ENCODE peak calls at places on chromosomes 16 and 17, in ten cellular contexts. F is GM12865, S is left colon, E is AG20443, C is NCI-H446 treated with DMSO at 0.1 percent for 48 hours, M is posterior vena cava, U is Right ventricle myocardium superior, X is left cardiac atrium, N is AG08396, Z is HAP-1. Q is an unnamed sample.

GRCh38 chr16:86597880-86598606 is 19.7 kb downstream of the FOXL1 start:
- DNase-seq in U (no peak), N (no peak), E (peak), Z (no peak), F (peak), S (no peak), C (no peak), X (peak), M (no peak), Q (no peak)

GRCh38 chr16:57984443-57985203 is 13.7 kb upstream of the CNGB1 start:
- DNase-seq in Z (peak), U (peak), N (peak), X (peak), M (peak), F (peak), E (peak), S (peak), C (no peak), Q (peak)

GRCh38 chr17:55093358-55093757 is 124.8 kb downstream of the STXBP4 start:
- DNase-seq in F (peak), X (no peak), N (no peak), U (no peak), C (no peak), Z (no peak), S (no peak), M (no peak), E (no peak), Q (no peak)

GRCh38 chr17:76276461-76277299 is 11.5 kb downstream of the UBALD2 start:
- DNase-seq in E (peak), M (no peak), S (no peak), C (no peak), F (no peak), U (no peak), X (no peak), Z (no peak), N (peak), Q (peak)

GRCh38 chr17:29177871-29178749 is 2.1 kb downstream of the MYO18A start:
- DNase-seq in F (no peak), N (no peak), U (no peak), X (no peak), S (peak), C (no peak), Z (no peak), M (peak), E (peak), Q (no peak)

GRCh38 chr17:82231562-82232321 is 2.9 kb downstream of the SLC16A3 start:
- DNase-seq in C (no peak), S (peak), X (peak), Z (peak), N (peak), M (peak), E (peak), U (peak), F (no peak), Q (peak)

GRCh38 chr16:28291651-28292626 is at the start of gene SBK1:
- DNase-seq in Z (peak), C (peak), F (peak), S (peak), M (no peak), U (peak), N (peak), E (peak), X (peak), Q (peak)

GRCh38 chr16:69942099-69942491 is 9.0 kb upstream of the CLEC18A start:
- DNase-seq in F (no peak), M (peak), N (no peak), C (no peak), Z (no peak), S (no peak), U (no peak), X (no peak), E (no peak), Q (no peak)

GRCh38 chr17:67376892-67377726 is at the start of gene PITPNC1:
- DNase-seq in S (peak), U (peak), N (peak), F (peak), M (peak), C (peak), E (peak), X (peak), Z (peak), Q (peak)

GRCh38 chr17:8041249-8041928 is 2.5 kb downstream of the ALOX15B start:
- DNase-seq in U (no peak), N (peak), X (no peak), Z (peak), E (peak), S (peak), F (peak), C (peak), M (no peak), Q (peak)

GRCh38 chr16:68328860-68329370 is 18.1 kb downstream of the PRMT7 start:
- DNase-seq in S (no peak), F (no peak), N (no peak), Z (no peak), C (no peak), X (no peak), E (no peak), U (no peak), M (no peak), Q (no peak)

GRCh38 chr17:27591986-27592385 is 39.0 kb upstream of the LGALS9 start:
- DNase-seq in Z (no peak), C (no peak), S (no peak), M (no peak), U (no peak), F (no peak), N (no peak), X (no peak), E (no peak), Q (no peak)

GRCh38 chr16:77137045-77137444 is 53.9 kb upstream of the MON1B start:
- DNase-seq in M (no peak), U (no peak), F (no peak), C (no peak), Z (no peak), X (no peak), E (no peak), N (no peak), S (no peak), Q (no peak)

GRCh38 chr17:6752068-6752909 is 3.6 kb upstream of the XAF1 start:
- DNase-seq in N (peak), X (peak), F (no peak), Z (no peak), U (peak), C (no peak), S (no peak), M (peak), E (peak), Q (peak)

GRCh38 chr16:84692451-84692850 is 7.3 kb upstream of the USP10 start:
- DNase-seq in F (no peak), N (no peak), E (no peak), S (no peak), Z (no peak), M (no peak), C (no peak), X (no peak), U (no peak), Q (no peak)

GRCh38 chr16:6122401-6122800 is 1024.8 kb upstream of the EEF2KMT start:
- DNase-seq in M (no peak), X (no peak), U (no peak), E (no peak), C (no peak), S (no peak), N (no peak), Z (no peak), F (no peak), Q (no peak)

GRCh38 chr16:70685938-70686375 is at the start of gene MTSS2:
- DNase-seq in N (peak), E (peak), Z (peak), M (peak), S (peak), X (peak), F (no peak), U (peak), C (peak), Q (peak)

GRCh38 chr16:14372471-14372870 is 257.6 kb downstream of the PARN start:
- DNase-seq in Z (no peak), S (no peak), F (no peak), E (no peak), U (no peak), X (no peak), C (no peak), M (no peak), N (no peak), Q (no peak)

GRCh38 chr16:50981951-50982350 is 169.1 kb downstream of the SALL1 start:
- DNase-seq in X (no peak), S (no peak), N (no peak), U (no peak), M (no peak), F (no peak), Z (no peak), C (no peak), E (no peak), Q (no peak)

GRCh38 chr17:1471490-1471889 is 15.5 kb upstream of the CRK start:
- DNase-seq in C (no peak), M (no peak), X (peak), U (no peak), Z (no peak), F (no peak), E (no peak), N (no peak), S (no peak), Q (no peak)

GRCh38 chr17:4162775-4163498 is 19.9 kb downstream of the CYB5D2 start:
- DNase-seq in N (no peak), E (no peak), M (no peak), S (no peak), U (no peak), C (no peak), X (no peak), F (no peak), Z (peak), Q (no peak)

GRCh38 chr17:80109713-80110446 is 8.5 kb downstream of the GAA start:
- DNase-seq in F (no peak), C (no peak), Z (no peak), S (no peak), U (no peak), E (no peak), N (no peak), X (no peak), M (peak), Q (no peak)

GRCh38 chr17:68184816-68185436 is 62.9 kb upstream of the AMZ2 start:
- DNase-seq in N (no peak), E (no peak), C (no peak), F (peak), S (no peak), U (no peak), Z (peak), X (no peak), M (no peak), Q (no peak)

GRCh38 chr17:81685108-81685507 is 1.3 kb downstream of the HGS start:
- DNase-seq in C (no peak), S (no peak), U (no peak), Z (no peak), N (peak), X (no peak), F (no peak), E (peak), M (no peak), Q (peak)

GRCh38 chr17:29582254-29582765 is 7.1 kb downstream of the GIT1 start:
- DNase-seq in C (peak), U (peak), M (peak), N (no peak), S (no peak), E (no peak), F (no peak), Z (no peak), X (no peak), Q (no peak)

GRCh38 chr17:17723354-17724261 is 42.4 kb downstream of the RAI1 start:
- DNase-seq in M (no peak), F (peak), C (no peak), X (no peak), N (peak), Z (no peak), U (no peak), E (peak), S (no peak), Q (peak)

GRCh38 chr17:80195671-80196529 is 24.2 kb downstream of the SGSH start:
- DNase-seq in E (peak), F (peak), N (peak), M (no peak), X (no peak), Z (peak), U (no peak), S (no peak), C (no peak), Q (peak)

GRCh38 chr16:84356591-84357116 is 11.7 kb upstream of the ATP2C2 start:
- DNase-seq in S (peak), X (no peak), M (no peak), F (no peak), Z (no peak), U (no peak), E (no peak), C (no peak), N (no peak), Q (peak)

GRCh38 chr16:80725566-80726162 is 78.7 kb downstream of the CDYL2 start:
- DNase-seq in F (no peak), S (no peak), Z (no peak), C (no peak), X (no peak), U (no peak), M (no peak), E (no peak), N (no peak), Q (no peak)

GRCh38 chr16:736936-737481 is 3.8 kb downstream of the CIAO3 start:
- DNase-seq in X (no peak), E (no peak), F (no peak), S (no peak), M (no peak), C (no peak), U (no peak), Z (no peak), N (no peak), Q (no peak)

GRCh38 chr17:28684963-28685362 is 23.0 kb downstream of the SUPT6H start:
- DNase-seq in C (no peak), F (no peak), U (no peak), S (peak), N (no peak), E (no peak), Z (no peak), X (peak), M (peak), Q (peak)

GRCh38 chr16:75087040-75087979 is 29.3 kb downstream of the LDHD start:
- DNase-seq in Z (no peak), M (no peak), C (peak), X (peak), N (peak), U (peak), F (peak), S (peak), E (no peak), Q (peak)